ENCODE peak calls at places on chromosomes 13 and 19, in ten cellular contexts. V is mammary epithelial cell; M is GM04504; Z is ureter; N is CD4-positive, alpha-beta memory T cell; O is NCI-H2171; G is activated CD4-positive, alpha-beta T cell treated with anti-CD3 and anti-CD28 coated beads for 24 hours; L is AG09319; C is GM12865; S is stimulated activated CD8-positive, alpha-beta memory T cell treated with anti-CD3 and anti-CD28 coated beads, Interleukin-2, amount 100 ng/mL, for 1 hour. X is an unnamed sample.

GRCh38 chr13:40306817-40307216 is 359.6 kb downstream of the FOXO1 start:
- DNase-seq in Z (no peak), S (no peak), M (no peak), G (peak; percentile 29), V (peak; percentile 56), N (no peak), L (no peak), C (no peak), O (no peak), X (no peak)

GRCh38 chr13:112248406-112248760 is 127.8 kb upstream of the SPACA7 start:
- DNase-seq in Z (peak; percentile 20), C (no peak), O (no peak), G (no peak), N (no peak), L (no peak), V (no peak), M (no peak), S (no peak), X (no peak)

GRCh38 chr19:18590273-18591272 is 2.0 kb downstream of the REX1BD start:
- DNase-seq in O (peak; percentile 82), M (no peak), L (no peak), V (peak; percentile 76), G (no peak), C (peak; percentile 41), N (peak; percentile 36), Z (no peak), S (no peak), X (no peak)

GRCh38 chr19:40317338-40317737 is 30.9 kb downstream of the C19orf47 start:
- DNase-seq in O (no peak), G (no peak), L (no peak), S (no peak), N (no peak), C (no peak), Z (no peak), M (no peak), V (no peak), X (no peak)

GRCh38 chr13:103272770-103273169 is 206.6 kb upstream of the SLC10A2 start:
- DNase-seq in S (no peak), Z (no peak), M (no peak), G (no peak), V (peak; percentile 84), C (no peak), L (no peak), O (no peak), N (no peak), X (no peak)

GRCh38 chr13:113058988-113059850 is 46.4 kb upstream of the F7 start:
- DNase-seq in O (no peak), G (no peak), V (no peak), N (no peak), S (no peak), L (no peak), C (no peak), Z (no peak), M (no peak), X (no peak)

GRCh38 chr13:102484329-102484728 is 82.5 kb upstream of the FGF14 start:
- DNase-seq in S (no peak), G (no peak), O (no peak), M (no peak), Z (no peak), V (peak; percentile 17), N (no peak), L (no peak), C (no peak), X (no peak)

GRCh38 chr19:5691930-5692784 is 2.1 kb downstream of the RPL36 start:
- DNase-seq in N (no peak), L (no peak), G (no peak), V (no peak), Z (no peak), C (peak; percentile 44), S (no peak), O (no peak), M (no peak), X (no peak)

GRCh38 chr13:110336681-110337080 is 29.6 kb downstream of the COL4A2 start:
- DNase-seq in M (no peak), Z (no peak), L (no peak), O (no peak), V (no peak), S (no peak), G (no peak), C (no peak), N (no peak), X (no peak)

GRCh38 chr13:31172535-31172934 is 10.8 kb upstream of the HSPH1 start:
- DNase-seq in O (no peak), C (no peak), G (no peak), N (no peak), L (peak; percentile 23), Z (no peak), S (no peak), M (peak; percentile 61), V (peak; percentile 90), X (no peak)

GRCh38 chr19:46606681-46607440 is 5.7 kb downstream of the CALM3 start:
- DNase-seq in L (no peak), N (peak; percentile 20), V (no peak), S (no peak), Z (no peak), M (no peak), G (no peak), C (no peak), O (no peak), X (no peak)

GRCh38 chr19:45058622-45059159 is 17.6 kb downstream of the ZNF296 start:
- DNase-seq in G (no peak), N (no peak), M (no peak), L (no peak), Z (no peak), V (no peak), C (no peak), S (no peak), O (no peak), X (no peak)

GRCh38 chr19:42032428-42032827 is 37.6 kb downstream of the GRIK5 start:
- DNase-seq in L (no peak), Z (no peak), V (no peak), S (no peak), O (no peak), N (no peak), M (no peak), C (no peak), G (no peak), X (peak; percentile 83)

GRCh38 chr13:75353786-75354193 is 128.2 kb downstream of the TBC1D4 start:
- DNase-seq in C (peak; percentile 63), Z (no peak), O (no peak), S (no peak), L (no peak), G (no peak), V (no peak), M (no peak), N (no peak), X (no peak)

GRCh38 chr13:60707878-60708277 is 310.9 kb downstream of the TDRD3 start:
- DNase-seq in Z (no peak), M (no peak), S (no peak), V (no peak), G (no peak), O (no peak), C (no peak), L (no peak), N (no peak), X (no peak)

GRCh38 chr19:44367024-44367423 is 10.5 kb upstream of the ZNF112 start:
- DNase-seq in O (no peak), G (no peak), S (no peak), M (no peak), Z (no peak), C (no peak), N (no peak), V (no peak), L (no peak), X (no peak)

GRCh38 chr13:95535243-95535642 is 17.3 kb upstream of the CLDN10 start:
- DNase-seq in M (peak; percentile 9), L (no peak), V (peak; percentile 94), C (peak; percentile 26), N (no peak), S (no peak), O (no peak), G (no peak), Z (no peak), X (no peak)

GRCh38 chr19:11881151-11881800 is 6.3 kb upstream of the ZNF69 start:
- DNase-seq in M (peak; percentile 20), Z (peak; percentile 61), V (peak; percentile 48), N (peak; percentile 65), C (peak; percentile 48), S (peak; percentile 39), O (peak; percentile 7), L (no peak), G (peak; percentile 45), X (peak; percentile 18)

GRCh38 chr13:105220063-105220462 is 1315.4 kb downstream of the EFNB2 start:
- DNase-seq in S (no peak), Z (no peak), G (no peak), M (no peak), V (no peak), O (no peak), C (no peak), L (no peak), N (no peak), X (no peak)

GRCh38 chr13:102682727-102683126 is 12.1 kb downstream of the METTL21C start:
- DNase-seq in O (no peak), G (no peak), V (no peak), C (no peak), N (no peak), L (no peak), S (no peak), Z (no peak), M (no peak), X (no peak)

GRCh38 chr19:43465468-43466120 is at the start of gene LYPD3:
- DNase-seq in V (peak; percentile 95), G (no peak), M (no peak), O (no peak), S (no peak), L (no peak), C (no peak), N (no peak), Z (peak; percentile 86), X (no peak)